ENCODE peak calls at places on chromosomes 4 and X, in seven cellular contexts. One of them, this sample, is unnamed.

GRCh38 chrX:39967348-39967747 is 130.4 kb downstream of the BCOR start:
- DNase-seq in astrocyte of the spinal cord: no peak
- DNase-seq in kidney epithelial cell: no peak
- DNase-seq in cardiac muscle cell: no peak
- DNase-seq in astrocyte: no peak
- DNase-seq in GM12865: no peak
- DNase-seq in upper lobe of left lung: no peak
- DNase-seq in this sample: no peak

GRCh38 chrX:9728271-9728670 is 37.4 kb downstream of the GPR143 start:
- DNase-seq in astrocyte of the spinal cord: no peak
- DNase-seq in kidney epithelial cell: no peak
- DNase-seq in cardiac muscle cell: no peak
- DNase-seq in astrocyte: no peak
- DNase-seq in GM12865: no peak
- DNase-seq in upper lobe of left lung: no peak
- DNase-seq in this sample: no peak

GRCh38 chr4:143095447-143095846 is 89.3 kb upstream of the USP38 start:
- DNase-seq in astrocyte of the spinal cord: no peak
- DNase-seq in kidney epithelial cell: no peak
- DNase-seq in cardiac muscle cell: no peak
- DNase-seq in astrocyte: no peak
- DNase-seq in GM12865: no peak
- DNase-seq in upper lobe of left lung: no peak
- DNase-seq in this sample: no peak

GRCh38 chr4:76212851-76213414 is 691 bp downstream of the SCARB2 start:
- DNase-seq in astrocyte of the spinal cord: peak; percentile 26
- DNase-seq in kidney epithelial cell: no peak
- DNase-seq in cardiac muscle cell: no peak
- DNase-seq in astrocyte: peak; percentile 61
- DNase-seq in GM12865: no peak
- DNase-seq in upper lobe of left lung: no peak
- DNase-seq in this sample: no peak

GRCh38 chr4:73589261-73589847 is 30.9 kb downstream of the RASSF6 start:
- DNase-seq in astrocyte of the spinal cord: peak; percentile 76
- DNase-seq in kidney epithelial cell: no peak
- DNase-seq in cardiac muscle cell: no peak
- DNase-seq in astrocyte: peak; percentile 66
- DNase-seq in GM12865: peak; percentile 58
- DNase-seq in upper lobe of left lung: no peak
- DNase-seq in this sample: peak; percentile 31

GRCh38 chrX:9110808-9111207 is 76.9 kb upstream of the FAM9B start:
- DNase-seq in astrocyte of the spinal cord: no peak
- DNase-seq in kidney epithelial cell: no peak
- DNase-seq in cardiac muscle cell: no peak
- DNase-seq in astrocyte: no peak
- DNase-seq in GM12865: no peak
- DNase-seq in upper lobe of left lung: no peak
- DNase-seq in this sample: no peak

GRCh38 chr4:39950861-39951481 is 26.7 kb downstream of the PDS5A start:
- DNase-seq in astrocyte of the spinal cord: no peak
- DNase-seq in kidney epithelial cell: no peak
- DNase-seq in cardiac muscle cell: no peak
- DNase-seq in astrocyte: no peak
- DNase-seq in GM12865: no peak
- DNase-seq in upper lobe of left lung: no peak
- DNase-seq in this sample: no peak

GRCh38 chr4:185033950-185034349 is 15.7 kb downstream of the HELT start:
- DNase-seq in astrocyte of the spinal cord: no peak
- DNase-seq in kidney epithelial cell: no peak
- DNase-seq in cardiac muscle cell: no peak
- DNase-seq in astrocyte: no peak
- DNase-seq in GM12865: peak; percentile 75
- DNase-seq in upper lobe of left lung: no peak
- DNase-seq in this sample: no peak

GRCh38 chrX:137915466-137915865 is 349.5 kb downstream of the ZIC3 start:
- DNase-seq in astrocyte of the spinal cord: no peak
- DNase-seq in kidney epithelial cell: no peak
- DNase-seq in cardiac muscle cell: no peak
- DNase-seq in astrocyte: no peak
- DNase-seq in GM12865: no peak
- DNase-seq in upper lobe of left lung: no peak
- DNase-seq in this sample: no peak

GRCh38 chrX:17828156-17828555 is 32.9 kb downstream of the RAI2 start:
- DNase-seq in astrocyte of the spinal cord: no peak
- DNase-seq in kidney epithelial cell: no peak
- DNase-seq in cardiac muscle cell: no peak
- DNase-seq in astrocyte: no peak
- DNase-seq in GM12865: no peak
- DNase-seq in upper lobe of left lung: no peak
- DNase-seq in this sample: no peak

GRCh38 chr4:14908635-14909034 is 93.6 kb upstream of the CPEB2 start:
- DNase-seq in astrocyte of the spinal cord: peak; percentile 60
- DNase-seq in kidney epithelial cell: peak; percentile 34
- DNase-seq in cardiac muscle cell: no peak
- DNase-seq in astrocyte: peak; percentile 51
- DNase-seq in GM12865: no peak
- DNase-seq in upper lobe of left lung: no peak
- DNase-seq in this sample: no peak

GRCh38 chrX:134746379-134746723 is 88.1 kb upstream of the PLAC1 start:
- DNase-seq in astrocyte of the spinal cord: no peak
- DNase-seq in kidney epithelial cell: no peak
- DNase-seq in cardiac muscle cell: no peak
- DNase-seq in astrocyte: peak; percentile 67
- DNase-seq in GM12865: no peak
- DNase-seq in upper lobe of left lung: no peak
- DNase-seq in this sample: no peak

GRCh38 chr4:8205749-8206611 is 6.9 kb downstream of the SH3TC1 start:
- DNase-seq in astrocyte of the spinal cord: no peak
- DNase-seq in kidney epithelial cell: no peak
- DNase-seq in cardiac muscle cell: no peak
- DNase-seq in astrocyte: no peak
- DNase-seq in GM12865: peak; percentile 21
- DNase-seq in upper lobe of left lung: no peak
- DNase-seq in this sample: no peak

GRCh38 chr4:125703443-125703842 is 388.7 kb downstream of the FAT4 start:
- DNase-seq in astrocyte of the spinal cord: peak; percentile 56
- DNase-seq in kidney epithelial cell: no peak
- DNase-seq in cardiac muscle cell: no peak
- DNase-seq in astrocyte: peak; percentile 42
- DNase-seq in GM12865: no peak
- DNase-seq in upper lobe of left lung: no peak
- DNase-seq in this sample: no peak

GRCh38 chr4:17060230-17060629 is 161.8 kb upstream of the LDB2 start:
- DNase-seq in astrocyte of the spinal cord: no peak
- DNase-seq in kidney epithelial cell: no peak
- DNase-seq in cardiac muscle cell: no peak
- DNase-seq in astrocyte: no peak
- DNase-seq in GM12865: no peak
- DNase-seq in upper lobe of left lung: no peak
- DNase-seq in this sample: no peak

GRCh38 chrX:39755152-39756032 is 342.4 kb downstream of the BCOR start:
- DNase-seq in astrocyte of the spinal cord: peak; percentile 98
- DNase-seq in kidney epithelial cell: peak; percentile 81
- DNase-seq in cardiac muscle cell: no peak
- DNase-seq in astrocyte: peak; percentile 94
- DNase-seq in GM12865: no peak
- DNase-seq in upper lobe of left lung: peak; percentile 62
- DNase-seq in this sample: peak; percentile 80

GRCh38 chrX:25003066-25003849 is 12.5 kb downstream of the ARX start:
- DNase-seq in astrocyte of the spinal cord: no peak
- DNase-seq in kidney epithelial cell: no peak
- DNase-seq in cardiac muscle cell: no peak
- DNase-seq in astrocyte: no peak
- DNase-seq in GM12865: peak; percentile 23
- DNase-seq in upper lobe of left lung: no peak
- DNase-seq in this sample: no peak

GRCh38 chr4:118012142-118012541 is 22.1 kb upstream of the NDST3 start:
- DNase-seq in astrocyte of the spinal cord: peak; percentile 1
- DNase-seq in kidney epithelial cell: no peak
- DNase-seq in cardiac muscle cell: no peak
- DNase-seq in astrocyte: no peak
- DNase-seq in GM12865: peak; percentile 3
- DNase-seq in upper lobe of left lung: no peak
- DNase-seq in this sample: no peak
- TF ChIP-seq CTCF in astrocyte of the spinal cord: peak; percentile 21
- TF ChIP-seq CTCF in kidney epithelial cell: peak; percentile 26
- TF ChIP-seq CTCF in cardiac muscle cell: no peak
- TF ChIP-seq CTCF in astrocyte: peak; percentile 21
- TF ChIP-seq CTCF in GM12865: peak; percentile 20
- TF ChIP-seq CTCF in upper lobe of left lung: no peak
- TF ChIP-seq CTCF in this sample: no peak

GRCh38 chr4:38097818-38098217 is 137.6 kb downstream of the PTTG2 start:
- DNase-seq in astrocyte of the spinal cord: no peak
- DNase-seq in kidney epithelial cell: no peak
- DNase-seq in cardiac muscle cell: no peak
- DNase-seq in astrocyte: no peak
- DNase-seq in GM12865: no peak
- DNase-seq in upper lobe of left lung: no peak
- DNase-seq in this sample: no peak
- TF ChIP-seq CTCF in astrocyte of the spinal cord: no peak
- TF ChIP-seq CTCF in kidney epithelial cell: no peak
- TF ChIP-seq CTCF in cardiac muscle cell: no peak
- TF ChIP-seq CTCF in astrocyte: no peak
- TF ChIP-seq CTCF in GM12865: no peak
- TF ChIP-seq CTCF in upper lobe of left lung: no peak
- TF ChIP-seq CTCF in this sample: no peak

GRCh38 chr4:77618383-77619241 is 13.0 kb downstream of the CXCL13 start:
- DNase-seq in astrocyte of the spinal cord: peak; percentile 75
- DNase-seq in kidney epithelial cell: peak; percentile 45
- DNase-seq in cardiac muscle cell: peak; percentile 87
- DNase-seq in astrocyte: peak; percentile 40
- DNase-seq in GM12865: peak; percentile 70
- DNase-seq in upper lobe of left lung: peak; percentile 74
- DNase-seq in this sample: peak; percentile 5
- TF ChIP-seq CTCF in astrocyte of the spinal cord: peak; percentile 85
- TF ChIP-seq CTCF in kidney epithelial cell: peak; percentile 84
- TF ChIP-seq CTCF in cardiac muscle cell: peak; percentile 88
- TF ChIP-seq CTCF in astrocyte: peak; percentile 86
- TF ChIP-seq CTCF in GM12865: peak; percentile 87
- TF ChIP-seq CTCF in upper lobe of left lung: peak; percentile 78
- TF ChIP-seq CTCF in this sample: peak; percentile 76

GRCh38 chr4:70913947-70914445 is 11.8 kb downstream of the MOB1B start:
- DNase-seq in astrocyte of the spinal cord: no peak
- DNase-seq in kidney epithelial cell: no peak
- DNase-seq in cardiac muscle cell: no peak
- DNase-seq in astrocyte: no peak
- DNase-seq in GM12865: no peak
- DNase-seq in upper lobe of left lung: no peak
- DNase-seq in this sample: no peak
- TF ChIP-seq CTCF in astrocyte of the spinal cord: no peak
- TF ChIP-seq CTCF in kidney epithelial cell: no peak
- TF ChIP-seq CTCF in cardiac muscle cell: no peak
- TF ChIP-seq CTCF in astrocyte: no peak
- TF ChIP-seq CTCF in GM12865: no peak
- TF ChIP-seq CTCF in upper lobe of left lung: no peak
- TF ChIP-seq CTCF in this sample: no peak

This sample was measured in AG04449.